ENCODE peak calls at places on chromosome 6, in five cellular contexts. B is stimulated activated CD8-positive, alpha-beta memory T cell treated with anti-CD3 and anti-CD28 coated beads, Interleukin-12 subunit alpha, Interleukin-12 subunit beta, amount 100 ng/mL, for 4 hours; K is activated T-cell treated with anti-CD3 and anti-CD28 coated beads for 1 hour; M is brain microvascular endothelial cell; Z is amygdala. H is an unnamed sample.

GRCh38 chr6:5379647-5380242 is 118.4 kb downstream of the FARS2 start:
- DNase-seq in M (peak), K (no peak), B (no peak), Z (no peak), H (peak)

GRCh38 chr6:105402981-105403935 is at the start of gene PREP:
- DNase-seq in B (peak), M (peak), Z (peak), K (peak), H (peak)

GRCh38 chr6:39339557-39340555 is 17.4 kb upstream of the KCNK16 start:
- DNase-seq in Z (no peak), M (no peak), K (no peak), B (no peak), H (no peak)

GRCh38 chr6:45947807-45948206 is 67.9 kb downstream of the CLIC5 start:
- DNase-seq in M (no peak), K (no peak), B (no peak), Z (no peak), H (no peak)

GRCh38 chr6:145204258-145204766 is 531.0 kb downstream of the EPM2A start:
- DNase-seq in B (no peak), Z (no peak), M (no peak), K (no peak), H (no peak)

GRCh38 chr6:52953911-52954839 is 40.9 kb downstream of the GSTA4 start:
- DNase-seq in M (no peak), Z (no peak), K (no peak), B (no peak), H (no peak)

GRCh38 chr6:105949939-105950582 is 136.1 kb upstream of the PRDM1 start:
- DNase-seq in B (no peak), M (no peak), K (no peak), Z (no peak), H (no peak)

GRCh38 chr6:94424692-94425091 is 1005.3 kb upstream of the EPHA7 start:
- DNase-seq in Z (no peak), K (no peak), M (no peak), B (no peak), H (no peak)

GRCh38 chr6:169020821-169021220 is 232.8 kb downstream of the THBS2 start:
- DNase-seq in B (no peak), K (no peak), Z (no peak), M (no peak), H (no peak)

GRCh38 chr6:56860466-56860865 is 94.4 kb upstream of the BEND6 start:
- DNase-seq in M (peak), B (no peak), K (no peak), Z (no peak), H (peak)

GRCh38 chr6:135440087-135440792 is 57.3 kb downstream of the AHI1 start:
- DNase-seq in M (no peak), Z (no peak), K (no peak), B (no peak), H (no peak)

GRCh38 chr6:170132011-170132521 is 158.8 kb downstream of the DLL1 start:
- DNase-seq in M (no peak), B (no peak), Z (no peak), K (no peak), H (no peak)

GRCh38 chr6:148577687-148578488 is 168.9 kb upstream of the UST start:
- DNase-seq in Z (peak), K (peak), B (no peak), M (peak), H (peak)

GRCh38 chr6:106397441-106397840 is 36.9 kb downstream of the CRYBG1 start:
- DNase-seq in Z (no peak), M (no peak), B (no peak), K (no peak), H (no peak)

GRCh38 chr6:105834548-105834947 is 251.6 kb upstream of the PRDM1 start:
- DNase-seq in M (no peak), B (no peak), Z (no peak), K (no peak), H (no peak)